ENCODE peak calls at places on chromosomes 16 and 17, in seven cellular contexts. J is RWPE2, C is HFF-Myc, A is fibroblast of the conjunctiva, F is activated T-cell treated with anti-CD3 and anti-CD28 coated beads for 1 hour, E is omental fat pad, U is NCI-H1694 treated with DMSO at 0.1 percent for 48 hours. K is an unnamed sample.

GRCh38 chr16:64865037-64865696 is 256.7 kb downstream of the CDH11 start:
- DNase-seq in U (peak; percentile 27), C (no peak), E (no peak), F (no peak), J (no peak), A (no peak), K (no peak)

GRCh38 chr16:23145186-23145585 is 4.1 kb downstream of the USP31 start:
- DNase-seq in J (no peak), E (no peak), C (no peak), U (no peak), F (no peak), A (no peak), K (no peak)

GRCh38 chr16:6615661-6616060 is 717.0 kb upstream of the RBFOX1 start:
- DNase-seq in E (no peak), C (no peak), U (no peak), J (no peak), F (no peak), A (no peak), K (no peak)

GRCh38 chr16:50263940-50264929 is 2.1 kb upstream of the ADCY7 start:
- DNase-seq in A (no peak), F (no peak), U (no peak), C (no peak), J (no peak), E (no peak), K (no peak)

GRCh38 chr16:72877374-72878028 is 170.4 kb downstream of the ZFHX3 start:
- DNase-seq in A (peak; percentile 48), E (no peak), C (peak; percentile 86), J (no peak), F (no peak), U (no peak), K (peak; percentile 84)

GRCh38 chr17:1558401-1558800 is 4.2 kb downstream of the PITPNA start:
- DNase-seq in F (no peak), C (no peak), E (no peak), J (no peak), U (no peak), A (no peak), K (no peak)

GRCh38 chr17:81720267-81721071 is 8.4 kb downstream of the SLC25A10 start:
- DNase-seq in F (no peak), J (peak; percentile 62), A (no peak), U (no peak), C (no peak), E (no peak), K (no peak)

GRCh38 chr16:50806099-50807062 is 64.5 kb downstream of the CYLD start:
- DNase-seq in E (peak; percentile 83), F (peak; percentile 71), C (peak; percentile 72), A (peak; percentile 84), J (no peak), U (peak; percentile 91), K (peak; percentile 77)

GRCh38 chr16:70370924-70371323 is 24.2 kb downstream of the DDX19A start:
- DNase-seq in C (no peak), F (no peak), J (no peak), U (no peak), A (no peak), E (no peak), K (no peak)

GRCh38 chr16:52569701-52570100 is 22.8 kb upstream of the TOX3 start:
- DNase-seq in J (no peak), A (no peak), C (no peak), U (no peak), F (no peak), E (no peak), K (no peak)

GRCh38 chr16:66383551-66383950 is 17.1 kb downstream of the CDH5 start:
- DNase-seq in A (no peak), J (peak; percentile 45), C (no peak), E (no peak), F (no peak), U (no peak), K (no peak)

K was measured in foreskin fibroblast.